ENCODE peak calls at places on chromosomes 11 and 22, in ten cellular contexts. N is HEK293T; A is psoas muscle; H is activated CD4-positive, CD25-positive, alpha-beta regulatory T cell treated with anti-CD3 and anti-CD28 coated beads, Interleukin-2, amount 50 U/mL, for 16 hours; Q is memory B cell; E is endothelial cell; P is COR-L47; O is T-helper 9 cell; K is NCI-H1105 treated with DMSO at 0.1 percent for 48 hours; G is effector CD4-positive, alpha-beta T cell. I is an unnamed sample.
A peak's percentile ranks its signal among the peaks of the same experiment; 100 is the strongest.

GRCh38 chr11:62050716-62051115 is 73.1 kb upstream of the INCENP start:
- DNase-seq in N (no peak), A (no peak), H (no peak), Q (no peak), E (no peak), P (no peak), O (no peak), K (no peak), G (no peak), I (no peak)

GRCh38 chr11:122655527-122656072 is at the start of gene UBASH3B:
- DNase-seq in N (peak; percentile 80), A (peak; percentile 69), H (peak; percentile 17), Q (peak; percentile 57), E (peak; percentile 80), P (peak; percentile 29), O (peak; percentile 39), K (peak; percentile 80), G (peak; percentile 54), I (peak; percentile 60)

GRCh38 chr22:21634081-21634480 is 1.5 kb downstream of the CCDC116 start:
- DNase-seq in N (no peak), A (no peak), H (no peak), Q (no peak), E (no peak), P (no peak), O (no peak), K (no peak), G (no peak), I (no peak)

GRCh38 chr11:109001585-109001984 is 336.7 kb downstream of the DDX10 start:
- DNase-seq in N (no peak), A (no peak), H (no peak), Q (no peak), E (no peak), P (no peak), O (no peak), K (no peak), G (no peak), I (no peak)

GRCh38 chr11:5973530-5973929 is 5.2 kb upstream of the OR56A5 start:
- DNase-seq in N (no peak), A (no peak), H (no peak), Q (no peak), E (no peak), P (no peak), O (no peak), K (no peak), G (no peak), I (no peak)

GRCh38 chr11:12838463-12839120 is 164.4 kb downstream of the TEAD1 start:
- DNase-seq in N (no peak), A (no peak), H (no peak), Q (no peak), E (no peak), P (no peak), O (no peak), K (no peak), G (no peak), I (no peak)

GRCh38 chr22:39520874-39521857 is 804 bp downstream of the ATF4 start:
- DNase-seq in N (peak; percentile 58), A (peak; percentile 86), H (peak; percentile 43), Q (peak; percentile 69), E (peak; percentile 77), P (peak; percentile 69), O (peak; percentile 56), K (peak; percentile 47), G (peak; percentile 53), I (no peak)

GRCh38 chr22:48953830-48954229 is 873.8 kb downstream of the BRD1 start:
- DNase-seq in N (no peak), A (no peak), H (no peak), Q (no peak), E (no peak), P (no peak), O (no peak), K (no peak), G (no peak), I (no peak)

GRCh38 chr11:94638902-94639373 is 71.8 kb downstream of the PIWIL4 start:
- DNase-seq in N (no peak), A (no peak), H (no peak), Q (no peak), E (no peak), P (no peak), O (no peak), K (no peak), G (no peak), I (no peak)

GRCh38 chr22:41382098-41382578 is 396 bp downstream of the TEF start:
- DNase-seq in N (peak; percentile 85), A (peak; percentile 79), H (peak; percentile 31), Q (peak; percentile 73), E (peak; percentile 71), P (peak; percentile 54), O (peak; percentile 63), K (peak; percentile 32), G (peak; percentile 55), I (no peak)

GRCh38 chr11:63405114-63405513 is 35.5 kb downstream of the SLC22A9 start:
- DNase-seq in N (no peak), A (no peak), H (no peak), Q (no peak), E (no peak), P (no peak), O (no peak), K (no peak), G (no peak), I (no peak)

GRCh38 chr11:36412781-36413383 is 97.2 kb downstream of the TRAF6 start:
- DNase-seq in N (no peak), A (no peak), H (no peak), Q (no peak), E (no peak), P (no peak), O (no peak), K (no peak), G (no peak), I (no peak)

GRCh38 chr11:15627560-15627959 is 512.8 kb downstream of the INSC start:
- DNase-seq in N (no peak), A (no peak), H (no peak), Q (no peak), E (no peak), P (no peak), O (no peak), K (no peak), G (no peak), I (no peak)

GRCh38 chr11:73072935-73073481 is 69.1 kb downstream of the FCHSD2 start:
- DNase-seq in N (no peak), A (no peak), H (no peak), Q (no peak), E (no peak), P (peak; percentile 12), O (no peak), K (no peak), G (no peak), I (no peak)

GRCh38 chr11:115085461-115086220 is 407.3 kb downstream of the NXPE2 start:
- DNase-seq in N (no peak), A (no peak), H (no peak), Q (no peak), E (no peak), P (peak; percentile 55), O (no peak), K (peak; percentile 52), G (no peak), I (no peak)

GRCh38 chr22:25478573-25478972 is 85.9 kb upstream of the GRK3 start:
- DNase-seq in N (no peak), A (no peak), H (no peak), Q (no peak), E (no peak), P (no peak), O (no peak), K (no peak), G (no peak), I (no peak)

GRCh38 chr11:122202951-122203456 is 87.0 kb upstream of the BLID start:
- DNase-seq in N (peak; percentile 76), A (peak; percentile 70), H (no peak), Q (peak; percentile 33), E (peak; percentile 82), P (no peak), O (no peak), K (peak; percentile 53), G (peak; percentile 11), I (peak; percentile 9)

GRCh38 chr22:50734986-50735738 is 2.8 kb upstream of the ACR start:
- DNase-seq in N (no peak), A (no peak), H (no peak), Q (no peak), E (peak; percentile 4), P (no peak), O (no peak), K (no peak), G (peak; percentile 1), I (no peak)

I was measured in iPS DF 19.7.